ENCODE peak calls at places on chromosomes 2 and 18, in five cellular contexts. One of them, this sample, is unnamed.

GRCh38 chr2:139353874-139354273 is 573.7 kb upstream of the NXPH2 start:
- DNase-seq in stomach: no peak
- DNase-seq in heart left ventricle: no peak
- DNase-seq in transverse colon: no peak
- DNase-seq in ovary: no peak
- DNase-seq in this sample: no peak

GRCh38 chr2:47303341-47304148 is 99.4 kb upstream of the MSH2 start:
- DNase-seq in transverse colon: no peak
- DNase-seq in heart left ventricle: no peak
- DNase-seq in stomach: no peak
- DNase-seq in ovary: no peak
- DNase-seq in this sample: no peak

GRCh38 chr2:137467246-137467862 is 496.9 kb upstream of the HNMT start:
- DNase-seq in transverse colon: peak; percentile 43
- DNase-seq in ovary: no peak
- DNase-seq in heart left ventricle: no peak
- DNase-seq in stomach: no peak
- DNase-seq in this sample: peak; percentile 59

GRCh38 chr2:164260506-164260905 is 360.8 kb downstream of the GRB14 start:
- DNase-seq in stomach: no peak
- DNase-seq in transverse colon: no peak
- DNase-seq in ovary: no peak
- DNase-seq in heart left ventricle: no peak
- DNase-seq in this sample: no peak

GRCh38 chr18:26993568-26993967 is 128.1 kb upstream of the AQP4 start:
- DNase-seq in stomach: no peak
- DNase-seq in heart left ventricle: no peak
- DNase-seq in ovary: no peak
- DNase-seq in transverse colon: no peak
- DNase-seq in this sample: no peak

GRCh38 chr2:23685706-23686105 is 241.2 kb downstream of the ATAD2B start:
- DNase-seq in stomach: no peak
- DNase-seq in heart left ventricle: no peak
- DNase-seq in transverse colon: no peak
- DNase-seq in ovary: no peak
- DNase-seq in this sample: no peak

GRCh38 chr2:236535024-236535423 is 34.6 kb upstream of the ACKR3 start:
- DNase-seq in ovary: no peak
- DNase-seq in transverse colon: no peak
- DNase-seq in heart left ventricle: no peak
- DNase-seq in stomach: no peak
- DNase-seq in this sample: no peak

GRCh38 chr2:137963535-137964065 is 673 bp upstream of the HNMT start:
- DNase-seq in heart left ventricle: no peak
- DNase-seq in ovary: no peak
- DNase-seq in transverse colon: no peak
- DNase-seq in stomach: no peak
- DNase-seq in this sample: no peak

GRCh38 chr2:157747695-157748370 is 119.2 kb upstream of the ACVR1C start:
- DNase-seq in transverse colon: no peak
- DNase-seq in ovary: no peak
- DNase-seq in stomach: no peak
- DNase-seq in heart left ventricle: no peak
- DNase-seq in this sample: peak; percentile 19

GRCh38 chr2:217555075-217555876 is 447.5 kb downstream of the TNS1 start:
- DNase-seq in ovary: peak; percentile 79
- DNase-seq in heart left ventricle: no peak
- DNase-seq in stomach: no peak
- DNase-seq in transverse colon: no peak
- DNase-seq in this sample: peak; percentile 46

GRCh38 chr2:91975130-91975491 is 2896.1 kb upstream of the TEKT4 start:
- DNase-seq in ovary: no peak
- DNase-seq in stomach: no peak
- DNase-seq in heart left ventricle: no peak
- DNase-seq in transverse colon: no peak
- DNase-seq in this sample: no peak

GRCh38 chr18:46141199-46141598 is 37.0 kb downstream of the HAUS1 start:
- DNase-seq in transverse colon: no peak
- DNase-seq in heart left ventricle: no peak
- DNase-seq in ovary: no peak
- DNase-seq in stomach: no peak
- DNase-seq in this sample: no peak

GRCh38 chr18:10791141-10791808 is 265.4 kb downstream of the NAPG start:
- DNase-seq in stomach: no peak
- DNase-seq in heart left ventricle: no peak
- DNase-seq in transverse colon: peak; percentile 9
- DNase-seq in ovary: no peak
- DNase-seq in this sample: no peak

GRCh38 chr2:180728928-180729559 is 251.4 kb upstream of the UBE2E3 start:
- DNase-seq in transverse colon: no peak
- DNase-seq in ovary: no peak
- DNase-seq in stomach: no peak
- DNase-seq in heart left ventricle: no peak
- DNase-seq in this sample: no peak

GRCh38 chr2:40721595-40721994 is 269.7 kb upstream of the SLC8A1 start:
- DNase-seq in stomach: no peak
- DNase-seq in ovary: no peak
- DNase-seq in heart left ventricle: no peak
- DNase-seq in transverse colon: no peak
- DNase-seq in this sample: no peak

GRCh38 chr18:78542204-78542603 is 437.4 kb upstream of the SALL3 start:
- DNase-seq in transverse colon: peak; percentile 35
- DNase-seq in heart left ventricle: peak; percentile 75
- DNase-seq in ovary: no peak
- DNase-seq in stomach: peak; percentile 94
- DNase-seq in this sample: peak; percentile 89

GRCh38 chr2:16126969-16127940 is 186.9 kb downstream of the MYCN start:
- DNase-seq in stomach: no peak
- DNase-seq in ovary: no peak
- DNase-seq in heart left ventricle: no peak
- DNase-seq in transverse colon: no peak
- DNase-seq in this sample: no peak

GRCh38 chr2:238669046-238669445 is 178.8 kb upstream of the TWIST2 start:
- DNase-seq in transverse colon: no peak
- DNase-seq in heart left ventricle: no peak
- DNase-seq in stomach: no peak
- DNase-seq in ovary: no peak
- DNase-seq in this sample: no peak

GRCh38 chr18:24878289-24878688 is 417.9 kb downstream of the HRH4 start:
- DNase-seq in stomach: no peak
- DNase-seq in transverse colon: no peak
- DNase-seq in heart left ventricle: no peak
- DNase-seq in ovary: no peak
- DNase-seq in this sample: peak; percentile 34

DNA sequence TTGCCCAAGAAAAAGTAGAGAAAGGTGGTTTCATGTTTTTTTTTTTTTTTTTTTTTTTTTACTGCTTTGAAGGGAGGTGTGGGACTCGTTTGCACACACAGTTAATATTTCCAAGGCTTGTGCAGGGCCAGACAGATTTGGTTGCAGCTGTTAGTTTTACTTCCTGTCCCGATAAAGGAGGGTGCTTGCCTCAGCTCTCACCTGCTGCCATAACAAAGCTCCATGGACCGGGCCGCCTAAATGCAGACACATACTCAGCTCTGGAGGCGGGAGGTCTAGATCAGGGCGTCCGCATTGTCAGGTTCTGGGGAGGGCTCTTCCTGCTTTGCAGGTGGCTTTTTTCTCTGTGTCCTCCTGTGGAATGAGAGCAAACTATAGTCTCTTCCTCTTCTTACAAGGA is 69.9 kb downstream of the ODC1 start:
- DNase-seq in transverse colon: peak; percentile 51
- DNase-seq in stomach: no peak
- DNase-seq in ovary: no peak
- DNase-seq in heart left ventricle: no peak
- DNase-seq in this sample: no peak
- H3K4me1 ChIP-seq in transverse colon: peaks cover 9% of the 10 kb centered on the region
- H3K4me1 ChIP-seq in stomach: peaks cover 59% of the 10 kb centered on the region
- H3K4me1 ChIP-seq in ovary: no peaks in the 10 kb centered on the region
- H3K4me1 ChIP-seq in heart left ventricle: peaks cover 33% of the 10 kb centered on the region
- H3K4me1 ChIP-seq in this sample: peaks cover 27% of the 10 kb centered on the region

GRCh38 chr2:176364578-176364977 is 95.3 kb downstream of the MTX2 start:
- DNase-seq in stomach: no peak
- DNase-seq in ovary: no peak
- DNase-seq in transverse colon: no peak
- DNase-seq in heart left ventricle: no peak
- DNase-seq in this sample: no peak
- TF ChIP-seq POLR2A in stomach: no peak
- TF ChIP-seq POLR2A in ovary: no peak
- TF ChIP-seq POLR2A in transverse colon: no peak
- TF ChIP-seq POLR2A in heart left ventricle: no peak
- TF ChIP-seq POLR2A in this sample: no peak

GRCh38 chr18:13270279-13270911 is 51.8 kb downstream of the LDLRAD4 start:
- DNase-seq in stomach: no peak
- DNase-seq in ovary: no peak
- DNase-seq in transverse colon: no peak
- DNase-seq in heart left ventricle: no peak
- DNase-seq in this sample: no peak
- H3K4me1 ChIP-seq in stomach: peaks cover 20% of the 10 kb centered on the region
- H3K4me1 ChIP-seq in ovary: peaks cover 4% of the 10 kb centered on the region
- H3K4me1 ChIP-seq in transverse colon: peaks cover 8% of the 10 kb centered on the region
- H3K4me1 ChIP-seq in heart left ventricle: peaks cover 94% of the 10 kb centered on the region
- H3K4me1 ChIP-seq in this sample: peaks cover 45% of the 10 kb centered on the region

GRCh38 chr2:33038230-33038629 is 91.5 kb downstream of the LTBP1 start:
- DNase-seq in heart left ventricle: no peak
- DNase-seq in transverse colon: no peak
- DNase-seq in stomach: no peak
- DNase-seq in ovary: no peak
- DNase-seq in this sample: no peak

GRCh38 chr2:33040541-33040940 is 93.8 kb downstream of the LTBP1 start:
- DNase-seq in stomach: no peak
- DNase-seq in transverse colon: no peak
- DNase-seq in heart left ventricle: no peak
- DNase-seq in ovary: no peak
- DNase-seq in this sample: no peak

GRCh38 chr2:33042819-33043218 is 96.1 kb downstream of the LTBP1 start:
- DNase-seq in ovary: no peak
- DNase-seq in transverse colon: no peak
- DNase-seq in heart left ventricle: no peak
- DNase-seq in stomach: no peak
- DNase-seq in this sample: no peak

GRCh38 chr2:33038799-33039198 is 92.0 kb downstream of the LTBP1 start:
- DNase-seq in ovary: no peak
- DNase-seq in heart left ventricle: no peak
- DNase-seq in transverse colon: no peak
- DNase-seq in stomach: no peak
- DNase-seq in this sample: no peak

DNA sequence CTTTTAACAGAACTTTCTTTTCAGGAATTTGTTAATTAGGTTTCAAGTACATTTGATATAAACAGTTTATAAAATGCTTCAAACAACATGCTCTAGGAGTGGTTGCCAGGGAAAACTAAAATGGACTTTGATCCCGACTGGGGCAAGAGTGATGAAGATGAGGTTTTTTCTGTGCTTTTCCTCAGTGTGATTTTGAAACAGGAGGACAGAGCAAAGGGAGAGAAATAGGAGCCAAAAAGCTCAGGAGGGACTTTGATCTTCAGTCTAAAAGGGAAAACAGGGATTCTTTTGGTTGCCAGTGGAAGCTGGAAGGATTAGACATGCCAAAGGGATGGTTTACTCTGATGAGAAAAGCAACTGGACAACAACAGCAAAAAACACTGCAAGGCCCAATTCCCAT is 95.5 kb downstream of the LTBP1 start:
- DNase-seq in ovary: no peak
- DNase-seq in stomach: no peak
- DNase-seq in transverse colon: no peak
- DNase-seq in heart left ventricle: no peak
- DNase-seq in this sample: no peak
- TF ChIP-seq POLR2A in ovary: no peak
- TF ChIP-seq POLR2A in stomach: no peak
- TF ChIP-seq POLR2A in transverse colon: no peak
- TF ChIP-seq POLR2A in heart left ventricle: no peak
- TF ChIP-seq POLR2A in this sample: no peak

GRCh38 chr2:37389395-37389794 is 45.0 kb downstream of the QPCT start:
- DNase-seq in ovary: no peak
- DNase-seq in stomach: no peak
- DNase-seq in transverse colon: no peak
- DNase-seq in heart left ventricle: no peak
- DNase-seq in this sample: no peak
- H3K4me1 ChIP-seq in ovary: no peaks in the 10 kb centered on the region
- H3K4me1 ChIP-seq in stomach: peaks cover 9% of the 10 kb centered on the region
- H3K4me1 ChIP-seq in transverse colon: no peaks in the 10 kb centered on the region
- H3K4me1 ChIP-seq in heart left ventricle: peaks cover 12% of the 10 kb centered on the region
- H3K4me1 ChIP-seq in this sample: no peaks in the 10 kb centered on the region

GRCh38 chr18:70335892-70336726 is 47.3 kb downstream of the SOCS6 start:
- DNase-seq in stomach: no peak
- DNase-seq in heart left ventricle: no peak
- DNase-seq in transverse colon: no peak
- DNase-seq in ovary: no peak
- DNase-seq in this sample: no peak
- TF ChIP-seq POLR2A in stomach: no peak
- TF ChIP-seq POLR2A in heart left ventricle: no peak
- TF ChIP-seq POLR2A in transverse colon: no peak
- TF ChIP-seq POLR2A in ovary: no peak
- TF ChIP-seq POLR2A in this sample: no peak

GRCh38 chr18:3649135-3649558 is 199.2 kb downstream of the TGIF1 start:
- DNase-seq in transverse colon: no peak
- DNase-seq in heart left ventricle: no peak
- DNase-seq in ovary: no peak
- DNase-seq in stomach: no peak
- DNase-seq in this sample: no peak
- H3K4me1 ChIP-seq in transverse colon: no peaks in the 10 kb centered on the region
- H3K4me1 ChIP-seq in heart left ventricle: peaks cover 6% of the 10 kb centered on the region
- H3K4me1 ChIP-seq in ovary: peaks cover 9% of the 10 kb centered on the region
- H3K4me1 ChIP-seq in stomach: no peaks in the 10 kb centered on the region
- H3K4me1 ChIP-seq in this sample: peaks cover 7% of the 10 kb centered on the region

GRCh38 chr2:183037281-183037659 is 987 bp downstream of the NCKAP1 start:
- DNase-seq in transverse colon: no peak
- DNase-seq in stomach: no peak
- DNase-seq in heart left ventricle: no peak
- DNase-seq in ovary: no peak
- DNase-seq in this sample: no peak
- TF ChIP-seq POLR2A in transverse colon: no peak
- TF ChIP-seq POLR2A in stomach: no peak
- TF ChIP-seq POLR2A in heart left ventricle: no peak
- TF ChIP-seq POLR2A in ovary: no peak
- TF ChIP-seq POLR2A in this sample: no peak

DNA sequence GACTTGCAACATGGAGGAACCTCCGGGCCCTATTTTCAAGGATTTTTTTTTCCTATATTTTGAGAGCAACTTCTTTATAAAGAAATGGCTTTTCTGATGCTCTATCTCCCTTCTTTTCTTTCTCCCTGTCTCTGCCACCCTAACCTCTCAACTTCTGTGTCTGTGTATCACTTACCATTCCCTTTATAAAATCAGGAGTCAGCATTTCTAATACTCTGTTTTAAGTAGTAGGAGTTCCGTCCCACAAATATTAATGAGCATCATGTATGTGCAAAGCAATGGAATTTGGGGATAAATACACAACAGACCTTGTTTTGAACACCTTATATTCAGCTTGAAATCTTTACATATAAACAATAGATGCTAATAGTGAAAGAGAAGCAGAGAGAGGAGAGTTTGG is 268.0 kb downstream of the DCC start:
- DNase-seq in stomach: no peak
- DNase-seq in heart left ventricle: no peak
- DNase-seq in transverse colon: no peak
- DNase-seq in ovary: no peak
- DNase-seq in this sample: no peak
- H3K4me1 ChIP-seq in stomach: no peaks in the 10 kb centered on the region
- H3K4me1 ChIP-seq in heart left ventricle: no peaks in the 10 kb centered on the region
- H3K4me1 ChIP-seq in transverse colon: no peaks in the 10 kb centered on the region
- H3K4me1 ChIP-seq in ovary: no peaks in the 10 kb centered on the region
- H3K4me1 ChIP-seq in this sample: no peaks in the 10 kb centered on the region